ENCODE peak calls at places on chromosome 3, in seven cellular contexts. One of them, this sample, is unnamed. For H3K27me3, the result is how much of the 10 kb centered on the place peaks cover.

GRCh38 chr3:15361494-15362214 is 29.3 kb upstream of the SH3BP5 start:
- DNase-seq in fibroblast of lung: peak
- DNase-seq in DND-41: no peak
- DNase-seq in uterus: peak
- DNase-seq in Caco-2: no peak
- DNase-seq in lung: no peak
- DNase-seq in PC-3: peak
- DNase-seq in this sample: no peak

GRCh38 chr3:18379647-18380046 is 45.5 kb downstream of the SATB1 start:
- DNase-seq in lung: no peak
- DNase-seq in Caco-2: no peak
- DNase-seq in PC-3: no peak
- DNase-seq in uterus: no peak
- DNase-seq in DND-41: no peak
- DNase-seq in fibroblast of lung: no peak
- DNase-seq in this sample: no peak

GRCh38 chr3:197880361-197881339 is 69.3 kb upstream of the RPL35A start:
- DNase-seq in lung: no peak
- DNase-seq in Caco-2: peak
- DNase-seq in DND-41: no peak
- DNase-seq in uterus: no peak
- DNase-seq in fibroblast of lung: no peak
- DNase-seq in PC-3: no peak
- DNase-seq in this sample: no peak

GRCh38 chr3:31432897-31433678 is 99.6 kb upstream of the STT3B start:
- DNase-seq in fibroblast of lung: peak
- DNase-seq in Caco-2: no peak
- DNase-seq in uterus: no peak
- DNase-seq in lung: no peak
- DNase-seq in DND-41: no peak
- DNase-seq in PC-3: no peak
- DNase-seq in this sample: no peak

GRCh38 chr3:178518660-178519396 is 17.4 kb upstream of the KCNMB2 start:
- DNase-seq in Caco-2: no peak
- DNase-seq in PC-3: no peak
- DNase-seq in uterus: no peak
- DNase-seq in DND-41: no peak
- DNase-seq in fibroblast of lung: peak
- DNase-seq in lung: no peak
- DNase-seq in this sample: no peak

GRCh38 chr3:88986834-88987233 is 120.6 kb upstream of the EPHA3 start:
- DNase-seq in uterus: no peak
- DNase-seq in lung: no peak
- DNase-seq in DND-41: no peak
- DNase-seq in Caco-2: no peak
- DNase-seq in fibroblast of lung: peak
- DNase-seq in PC-3: peak
- DNase-seq in this sample: peak

GRCh38 chr3:85567074-85567676 is 608.4 kb downstream of the CADM2 start:
- DNase-seq in PC-3: peak
- DNase-seq in Caco-2: peak
- DNase-seq in lung: peak
- DNase-seq in uterus: no peak
- DNase-seq in DND-41: peak
- DNase-seq in fibroblast of lung: peak
- DNase-seq in this sample: no peak

GRCh38 chr3:62246094-62246493 is 127.3 kb downstream of the FEZF2 start:
- DNase-seq in PC-3: no peak
- DNase-seq in Caco-2: no peak
- DNase-seq in uterus: no peak
- DNase-seq in DND-41: no peak
- DNase-seq in lung: no peak
- DNase-seq in fibroblast of lung: no peak
- DNase-seq in this sample: no peak

GRCh38 chr3:172630316-172630715 is 80.6 kb downstream of the NCEH1 start:
- DNase-seq in DND-41: no peak
- DNase-seq in lung: no peak
- DNase-seq in uterus: no peak
- DNase-seq in fibroblast of lung: no peak
- DNase-seq in Caco-2: no peak
- DNase-seq in PC-3: no peak
- DNase-seq in this sample: no peak

GRCh38 chr3:119508172-119508845 is 10.0 kb downstream of the TIMMDC1 start:
- DNase-seq in lung: no peak
- DNase-seq in Caco-2: no peak
- DNase-seq in PC-3: no peak
- DNase-seq in DND-41: no peak
- DNase-seq in uterus: no peak
- DNase-seq in fibroblast of lung: no peak
- DNase-seq in this sample: no peak

GRCh38 chr3:44478606-44479094 is 1.2 kb upstream of the ZNF445 start:
- DNase-seq in lung: no peak
- DNase-seq in uterus: no peak
- DNase-seq in Caco-2: no peak
- DNase-seq in PC-3: no peak
- DNase-seq in DND-41: no peak
- DNase-seq in fibroblast of lung: no peak
- DNase-seq in this sample: no peak

GRCh38 chr3:44477312-44478030 is at the start of gene ZNF445:
- DNase-seq in fibroblast of lung: peak
- DNase-seq in DND-41: peak
- DNase-seq in lung: peak
- DNase-seq in PC-3: peak
- DNase-seq in Caco-2: peak
- DNase-seq in uterus: peak
- DNase-seq in this sample: peak

GRCh38 chr3:44476963-44477311 is 533 bp downstream of the ZNF445 start:
- DNase-seq in DND-41: no peak
- DNase-seq in uterus: no peak
- DNase-seq in fibroblast of lung: no peak
- DNase-seq in Caco-2: no peak
- DNase-seq in lung: no peak
- DNase-seq in PC-3: no peak
- DNase-seq in this sample: no peak

GRCh38 chr3:44478055-44478468 is 592 bp upstream of the ZNF445 start:
- DNase-seq in uterus: no peak
- DNase-seq in Caco-2: no peak
- DNase-seq in DND-41: no peak
- DNase-seq in lung: no peak
- DNase-seq in fibroblast of lung: no peak
- DNase-seq in PC-3: no peak
- DNase-seq in this sample: no peak

GRCh38 chr3:44476181-44476599 is 1.3 kb downstream of the ZNF445 start:
- DNase-seq in Caco-2: no peak
- DNase-seq in lung: no peak
- DNase-seq in fibroblast of lung: peak
- DNase-seq in PC-3: peak
- DNase-seq in DND-41: peak
- DNase-seq in uterus: no peak
- DNase-seq in this sample: no peak
- H3K4me3 ChIP-seq in Caco-2: peak
- H3K4me3 ChIP-seq in lung: no peak
- H3K4me3 ChIP-seq in fibroblast of lung: peak
- H3K4me3 ChIP-seq in PC-3: peak
- H3K4me3 ChIP-seq in DND-41: peak
- H3K4me3 ChIP-seq in uterus: peak
- H3K4me3 ChIP-seq in this sample: peak

GRCh38 chr3:180117381-180118163 is 80.8 kb upstream of the PEX5L start:
- DNase-seq in uterus: no peak
- DNase-seq in PC-3: no peak
- DNase-seq in Caco-2: no peak
- DNase-seq in lung: no peak
- DNase-seq in DND-41: no peak
- DNase-seq in fibroblast of lung: peak
- DNase-seq in this sample: no peak
- H3K27me3 ChIP-seq in uterus: under half
- H3K27me3 ChIP-seq in PC-3: under half
- H3K27me3 ChIP-seq in Caco-2: under half
- H3K27me3 ChIP-seq in lung: under half
- H3K27me3 ChIP-seq in DND-41: under half
- H3K27me3 ChIP-seq in fibroblast of lung: under half
- H3K27me3 ChIP-seq in this sample: under half

GRCh38 chr3:39349080-39349479 is 19.6 kb downstream of the CCR8 start:
- DNase-seq in PC-3: no peak
- DNase-seq in lung: no peak
- DNase-seq in fibroblast of lung: no peak
- DNase-seq in Caco-2: no peak
- DNase-seq in DND-41: no peak
- DNase-seq in uterus: no peak
- DNase-seq in this sample: no peak

GRCh38 chr3:39346785-39347585 is 17.5 kb downstream of the CCR8 start:
- DNase-seq in Caco-2: no peak
- DNase-seq in PC-3: no peak
- DNase-seq in DND-41: no peak
- DNase-seq in uterus: no peak
- DNase-seq in lung: no peak
- DNase-seq in fibroblast of lung: no peak
- DNase-seq in this sample: no peak

GRCh38 chr3:39350714-39351113 is 21.2 kb downstream of the CCR8 start:
- DNase-seq in PC-3: no peak
- DNase-seq in lung: no peak
- DNase-seq in uterus: no peak
- DNase-seq in fibroblast of lung: no peak
- DNase-seq in Caco-2: no peak
- DNase-seq in DND-41: peak
- DNase-seq in this sample: no peak

GRCh38 chr3:39344746-39345344 is 15.3 kb downstream of the CCR8 start:
- DNase-seq in Caco-2: no peak
- DNase-seq in DND-41: no peak
- DNase-seq in lung: no peak
- DNase-seq in PC-3: peak
- DNase-seq in uterus: no peak
- DNase-seq in fibroblast of lung: no peak
- DNase-seq in this sample: no peak

DNA sequence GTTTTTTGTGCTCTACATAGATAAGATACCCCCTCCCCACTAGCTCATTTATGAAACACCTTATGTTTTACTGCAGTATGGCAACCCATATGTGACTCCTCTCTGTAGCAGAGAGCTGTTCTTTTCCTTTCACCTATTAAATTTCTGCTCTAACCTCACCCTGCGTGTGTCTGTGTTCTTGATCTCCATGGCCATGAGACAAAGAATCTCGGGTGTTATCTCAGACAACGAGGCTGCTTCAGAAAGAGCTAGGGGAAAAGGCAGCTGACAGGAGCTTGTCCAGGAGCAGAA is 18.0 kb downstream of the CCR8 start:
- DNase-seq in uterus: no peak
- DNase-seq in Caco-2: no peak
- DNase-seq in fibroblast of lung: no peak
- DNase-seq in DND-41: no peak
- DNase-seq in PC-3: no peak
- DNase-seq in lung: no peak
- DNase-seq in this sample: no peak
- H3K4me3 ChIP-seq in uterus: no peak
- H3K4me3 ChIP-seq in Caco-2: no peak
- H3K4me3 ChIP-seq in fibroblast of lung: no peak
- H3K4me3 ChIP-seq in DND-41: no peak
- H3K4me3 ChIP-seq in PC-3: no peak
- H3K4me3 ChIP-seq in lung: no peak
- H3K4me3 ChIP-seq in this sample: no peak

GRCh38 chr3:186331043-186331442 is 31.0 kb downstream of the DGKG start:
- DNase-seq in uterus: no peak
- DNase-seq in fibroblast of lung: no peak
- DNase-seq in Caco-2: no peak
- DNase-seq in PC-3: peak
- DNase-seq in lung: no peak
- DNase-seq in DND-41: no peak
- DNase-seq in this sample: no peak

GRCh38 chr3:186322761-186323160 is 39.3 kb downstream of the DGKG start:
- DNase-seq in fibroblast of lung: no peak
- DNase-seq in lung: no peak
- DNase-seq in Caco-2: no peak
- DNase-seq in DND-41: no peak
- DNase-seq in PC-3: no peak
- DNase-seq in uterus: no peak
- DNase-seq in this sample: no peak

DNA sequence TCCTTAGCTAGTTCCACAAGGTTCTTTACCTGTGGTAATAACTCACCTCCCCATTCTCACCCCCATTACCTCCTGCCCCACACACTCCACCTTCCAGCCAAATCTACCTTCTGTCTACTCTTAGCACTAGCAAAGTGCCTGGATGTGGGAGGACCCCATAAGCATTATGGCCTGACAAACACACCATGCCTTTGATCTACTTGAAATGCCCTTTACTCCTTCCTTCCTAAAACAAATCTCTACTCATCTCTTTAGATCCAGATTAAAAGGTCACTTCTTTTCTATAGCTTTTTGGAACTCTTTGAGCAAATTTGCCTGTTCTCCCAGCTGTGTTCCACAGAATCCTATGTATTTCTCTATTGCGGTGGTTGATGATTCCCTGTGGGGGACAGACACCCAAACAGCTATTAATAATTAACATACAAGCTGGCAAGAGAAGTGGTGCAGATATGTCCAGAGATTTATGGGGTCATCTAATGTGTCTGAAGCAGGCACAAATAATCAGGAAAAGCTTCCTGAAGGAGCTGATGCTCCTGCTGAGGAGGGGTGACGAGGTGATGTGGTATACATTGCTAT is 34.0 kb downstream of the DGKG start:
- DNase-seq in lung: no peak
- DNase-seq in fibroblast of lung: no peak
- DNase-seq in uterus: no peak
- DNase-seq in DND-41: no peak
- DNase-seq in PC-3: no peak
- DNase-seq in Caco-2: no peak
- DNase-seq in this sample: no peak
- H3K27me3 ChIP-seq in lung: under half
- H3K27me3 ChIP-seq in fibroblast of lung: under half
- H3K27me3 ChIP-seq in uterus: under half
- H3K27me3 ChIP-seq in DND-41: under half
- H3K27me3 ChIP-seq in PC-3: under half
- H3K27me3 ChIP-seq in Caco-2: under half
- H3K27me3 ChIP-seq in this sample: under half